ENCODE peak calls at places on chromosomes 11 and 22, in ten cellular contexts. P, G, N, E, M, D, B, I, C and Y are unnamed samples.

GRCh38 chr11:118241191-118242098 is 10.7 kb downstream of the MPZL3 start:
- DNase-seq in I (no peak), M (peak), C (no peak), D (no peak), E (peak), N (no peak), G (peak), P (no peak), B (peak), Y (peak)

GRCh38 chr11:124069429-124070401 is 28.6 kb upstream of the OR10G7 start:
- DNase-seq in I (no peak), E (no peak), C (peak), D (peak), G (no peak), M (peak), P (peak), B (peak), N (no peak), Y (peak)

GRCh38 chr11:63635762-63636465 is 21.7 kb upstream of the PLAAT3 start:
- DNase-seq in P (no peak), E (peak), I (no peak), B (peak), C (no peak), N (peak), M (peak), D (peak), G (peak), Y (peak)

GRCh38 chr11:30344085-30344484 is 21.2 kb downstream of the ARL14EP start:
- DNase-seq in C (no peak), G (no peak), N (no peak), D (no peak), M (no peak), B (no peak), E (no peak), I (no peak), P (no peak), Y (no peak)

GRCh38 chr11:62088331-62088933 is 35.4 kb upstream of the INCENP start:
- DNase-seq in M (no peak), E (no peak), G (no peak), P (no peak), C (no peak), D (no peak), I (no peak), N (no peak), B (no peak), Y (peak)

GRCh38 chr22:20137113-20137512 is 5.5 kb downstream of the ZDHHC8 start:
- DNase-seq in G (no peak), I (no peak), P (no peak), N (no peak), B (no peak), M (no peak), D (no peak), C (no peak), E (no peak), Y (no peak)

GRCh38 chr11:119092880-119093665 is 8.4 kb downstream of the HMBS start:
- DNase-seq in B (no peak), D (peak), C (no peak), E (no peak), I (no peak), N (no peak), M (no peak), G (no peak), P (no peak), Y (peak)

GRCh38 chr22:45208993-45209838 is 31.5 kb downstream of the KIAA0930 start:
- DNase-seq in D (peak), M (peak), B (no peak), N (no peak), P (no peak), G (no peak), I (no peak), C (no peak), E (no peak), Y (peak)

GRCh38 chr22:27115816-27116256 is 458.4 kb downstream of the MIAT start:
- DNase-seq in N (no peak), P (no peak), M (peak), D (peak), I (no peak), C (no peak), G (no peak), E (no peak), B (peak), Y (peak)

GRCh38 chr22:38126928-38127668 is 16.6 kb upstream of the BAIAP2L2 start:
- DNase-seq in E (no peak), N (no peak), D (no peak), C (no peak), B (no peak), M (no peak), P (no peak), G (no peak), I (no peak), Y (no peak)

GRCh38 chr11:16603245-16603644 is 135.2 kb upstream of the C11orf58 start:
- DNase-seq in M (no peak), I (peak), D (no peak), P (no peak), B (no peak), G (no peak), C (no peak), E (no peak), N (no peak), Y (no peak)

GRCh38 chr11:113404859-113405430 is 17.4 kb downstream of the ANKK1 start:
- DNase-seq in C (no peak), B (no peak), M (peak), I (no peak), P (no peak), N (no peak), E (no peak), D (no peak), G (no peak), Y (no peak)

GRCh38 chr11:10584071-10584501 is 15.6 kb upstream of the LYVE1 start:
- DNase-seq in G (no peak), N (peak), E (peak), M (no peak), C (peak), I (no peak), D (peak), P (no peak), B (no peak), Y (peak)

GRCh38 chr11:75577198-75577597 is 15.1 kb downstream of the SERPINH1 start:
- DNase-seq in E (peak), D (peak), I (peak), P (peak), N (peak), C (no peak), B (peak), M (no peak), G (peak), Y (peak)

GRCh38 chr11:108680267-108680666 is 15.4 kb downstream of the DDX10 start:
- DNase-seq in P (no peak), G (no peak), I (no peak), E (no peak), B (no peak), N (no peak), C (no peak), M (no peak), D (peak), Y (peak)

GRCh38 chr11:10208045-10208674 is 85.9 kb downstream of the SBF2 start:
- DNase-seq in B (no peak), E (no peak), G (no peak), D (peak), I (no peak), M (peak), C (no peak), P (no peak), N (no peak), Y (peak)

GRCh38 chr11:128759597-128759996 is 65.7 kb downstream of the FLI1 start:
- DNase-seq in N (no peak), M (no peak), B (no peak), I (no peak), E (no peak), C (no peak), P (no peak), G (no peak), D (peak), Y (peak)

GRCh38 chr22:24894220-24894975 is 52.1 kb downstream of the LHFPL7 start:
- DNase-seq in G (no peak), P (peak), D (peak), E (peak), B (peak), N (peak), M (peak), C (peak), I (peak), Y (peak)

GRCh38 chr11:80727315-80727714 is 1286.5 kb upstream of the TENM4 start:
- DNase-seq in C (no peak), E (no peak), I (no peak), M (no peak), G (no peak), N (no peak), P (no peak), B (peak), D (no peak), Y (peak)

GRCh38 chr11:36035454-36035853 is 91.6 kb downstream of the LDLRAD3 start:
- DNase-seq in P (no peak), D (no peak), B (no peak), E (no peak), N (no peak), M (no peak), C (no peak), G (no peak), I (no peak), Y (no peak)

GRCh38 chr11:64438986-64439771 is 80.2 kb downstream of the RPS6KA4 start:
- DNase-seq in I (no peak), B (no peak), C (no peak), P (peak), G (no peak), E (no peak), D (no peak), N (no peak), M (peak), Y (no peak)

GRCh38 chr22:30078320-30079311 is 1.6 kb upstream of the HORMAD2 start:
- DNase-seq in G (no peak), B (no peak), P (peak), N (no peak), M (peak), E (no peak), D (no peak), C (no peak), I (no peak), Y (no peak)

GRCh38 chr11:4072668-4073285 is 21.8 kb upstream of the RRM1 start:
- DNase-seq in I (peak), B (peak), E (peak), G (no peak), C (peak), N (peak), P (no peak), D (peak), M (peak), Y (peak)

GRCh38 chr22:24144471-24145115 is 36.7 kb upstream of the SUSD2 start:
- DNase-seq in E (no peak), P (no peak), I (peak), D (no peak), B (no peak), M (no peak), C (no peak), N (no peak), G (no peak), Y (no peak)

GRCh38 chr22:27842994-27843431 is 41.5 kb upstream of the MN1 start:
- DNase-seq in N (no peak), E (no peak), G (no peak), B (no peak), C (peak), P (no peak), I (no peak), D (no peak), M (no peak), Y (peak)

GRCh38 chr11:64244107-64244506 is 2.6 kb downstream of the PPP1R14B start:
- DNase-seq in B (no peak), C (no peak), E (no peak), G (no peak), M (no peak), D (no peak), P (no peak), N (no peak), I (no peak), Y (no peak)

GRCh38 chr11:92703431-92703830 is 266.0 kb upstream of the MTNR1B start:
- DNase-seq in M (peak), G (no peak), E (no peak), B (no peak), D (peak), C (no peak), N (no peak), P (no peak), I (no peak), Y (peak)

GRCh38 chr22:49975543-49976389 is 15.2 kb downstream of the PIM3 start:
- DNase-seq in M (no peak), C (no peak), N (peak), D (no peak), P (peak), G (peak), B (peak), I (peak), E (peak), Y (no peak)

GRCh38 chr11:96333076-96333744 is 9.8 kb downstream of the MAML2 start:
- DNase-seq in N (no peak), P (no peak), I (no peak), C (peak), B (no peak), G (no peak), E (no peak), D (no peak), M (no peak), Y (peak)

GRCh38 chr11:24645563-24645962 is 148.7 kb downstream of the LUZP2 start:
- DNase-seq in N (no peak), M (no peak), C (no peak), E (no peak), I (no peak), G (no peak), D (no peak), B (no peak), P (no peak), Y (no peak)

GRCh38 chr11:130165601-130166456 is 6.2 kb downstream of the ST14 start:
- DNase-seq in G (no peak), B (peak), C (no peak), N (no peak), E (no peak), I (peak), D (no peak), M (no peak), P (no peak), Y (no peak)

GRCh38 chr22:31102441-31103081 is 4.8 kb downstream of the SELENOM start:
- DNase-seq in I (peak), D (peak), G (no peak), N (peak), M (peak), P (no peak), E (peak), C (peak), B (peak), Y (peak)

GRCh38 chr22:17810570-17811116 is 36.4 kb upstream of the BID start:
- DNase-seq in P (no peak), N (no peak), M (no peak), I (peak), G (no peak), D (no peak), E (no peak), B (peak), C (no peak), Y (no peak)

GRCh38 chr11:75328426-75329277 is 22.8 kb downstream of the ARRB1 start:
- DNase-seq in P (peak), G (peak), C (no peak), N (peak), M (peak), I (peak), E (peak), B (peak), D (peak), Y (peak)

GRCh38 chr11:9103542-9104276 is 12.3 kb upstream of the SCUBE2 start:
- DNase-seq in P (peak), G (no peak), B (no peak), E (no peak), I (no peak), N (no peak), M (no peak), D (no peak), C (no peak), Y (no peak)

GRCh38 chr11:85540181-85540580 is 87.0 kb downstream of the DLG2 start:
- DNase-seq in M (no peak), P (no peak), G (no peak), E (no peak), C (no peak), D (no peak), B (no peak), I (no peak), N (no peak), Y (no peak)

DNA sequence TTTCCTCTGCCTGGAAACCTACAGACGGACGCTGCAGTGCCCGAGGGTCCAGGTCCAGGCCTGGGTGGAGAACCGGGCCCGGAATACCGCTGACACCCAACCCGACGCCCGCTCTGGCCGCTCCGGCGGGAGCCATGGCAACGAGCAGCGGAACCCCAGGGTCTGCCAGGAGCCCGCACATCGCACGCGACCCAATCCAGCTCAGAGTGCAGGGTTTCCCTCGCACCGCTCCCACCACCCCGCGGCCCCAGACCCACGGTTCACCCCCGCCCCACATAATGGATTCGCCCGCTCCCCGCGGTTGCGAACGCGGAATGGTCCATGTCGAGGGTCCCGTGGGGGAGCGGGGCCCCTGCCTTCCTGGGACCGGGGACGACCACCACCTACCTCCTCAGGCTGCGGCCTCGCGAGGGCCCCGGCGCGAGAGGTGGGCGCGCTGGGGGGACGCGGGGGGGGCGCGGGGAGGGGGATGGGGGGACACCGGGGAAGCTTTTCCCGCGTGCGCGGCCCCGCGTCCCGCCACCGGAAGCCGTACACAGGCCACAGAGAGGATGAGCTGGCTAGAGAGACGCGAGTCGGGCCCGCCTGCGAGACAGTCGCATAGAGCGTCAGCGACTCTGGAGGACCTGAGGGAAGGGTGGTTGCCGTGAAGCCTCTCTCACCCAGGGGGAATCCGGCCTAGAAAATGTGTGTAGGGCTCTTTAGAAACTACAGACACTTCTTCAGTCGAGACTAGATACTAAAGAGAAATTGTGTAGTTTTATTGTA is at the start of gene SSRP1:
- DNase-seq in N (peak), M (peak), P (peak), I (peak), D (peak), B (peak), C (no peak), E (peak), G (peak), Y (peak)
- TF ChIP-seq CTCF in N (no peak), M (no peak), P (no peak), I (no peak), D (no peak), B (no peak), C (no peak), E (no peak), G (no peak), Y (no peak)

GRCh38 chr11:49208006-49208721 is at the start of gene FOLH1:
- DNase-seq in I (peak), M (no peak), G (no peak), B (peak), N (peak), P (peak), C (no peak), D (no peak), E (peak), Y (peak)
- H3K4me3 ChIP-seq in I (peak), M (no peak), G (no peak), B (no peak), N (peak), P (peak), C (no peak), D (no peak), E (peak), Y (peak)

DNA sequence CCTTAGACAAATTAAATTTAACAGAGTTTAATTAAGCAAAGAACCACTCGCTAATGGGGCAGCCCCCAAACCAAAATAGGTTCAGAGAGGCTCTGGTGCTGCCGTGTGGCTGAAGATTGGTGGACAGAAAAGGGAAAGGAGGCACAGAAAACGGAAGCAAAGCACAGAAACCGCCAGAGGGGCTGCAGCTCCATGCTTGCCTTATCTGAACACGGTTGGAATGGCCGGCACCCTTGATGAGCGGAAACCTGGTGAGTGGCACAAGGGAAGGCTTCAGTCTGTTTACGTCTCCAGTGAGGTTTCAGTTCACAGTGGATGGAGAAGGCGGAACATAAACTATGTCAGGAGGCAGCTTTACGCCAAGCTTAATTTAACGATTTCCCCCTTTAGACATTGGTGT is 5.2 kb upstream of the PRR33 start:
- DNase-seq in E (no peak), G (no peak), I (no peak), N (no peak), C (no peak), M (no peak), P (no peak), B (no peak), D (no peak), Y (no peak)
- TF ChIP-seq CTCF in E (no peak), G (no peak), I (no peak), N (no peak), C (no peak), M (no peak), P (no peak), B (no peak), D (no peak), Y (no peak)

GRCh38 chr11:69048056-69048717 is 545 bp upstream of the TPCN2 start:
- DNase-seq in M (peak), B (no peak), N (no peak), I (no peak), D (no peak), P (no peak), E (no peak), G (no peak), C (no peak), Y (no peak)
- H3K4me3 ChIP-seq in M (no peak), B (peak), N (peak), I (peak), D (peak), P (peak), E (peak), G (peak), C (peak), Y (peak)

GRCh38 chr22:48842583-48842945 is 985.1 kb downstream of the BRD1 start:
- DNase-seq in C (no peak), E (no peak), N (no peak), B (no peak), M (no peak), I (no peak), D (no peak), G (no peak), P (no peak), Y (no peak)

GRCh38 chr22:48843640-48844039 is 984.0 kb downstream of the BRD1 start:
- DNase-seq in M (no peak), P (peak), I (no peak), G (no peak), D (no peak), C (no peak), N (no peak), B (no peak), E (no peak), Y (no peak)

GRCh38 chr22:48841881-48842582 is 985.6 kb downstream of the BRD1 start:
- DNase-seq in C (no peak), P (no peak), M (no peak), E (no peak), G (no peak), I (no peak), N (no peak), D (no peak), B (no peak), Y (no peak)

GRCh38 chr22:48844096-48844675 is 983.5 kb downstream of the BRD1 start:
- DNase-seq in G (no peak), E (no peak), N (no peak), D (no peak), C (no peak), I (no peak), M (no peak), P (no peak), B (no peak), Y (no peak)

DNA sequence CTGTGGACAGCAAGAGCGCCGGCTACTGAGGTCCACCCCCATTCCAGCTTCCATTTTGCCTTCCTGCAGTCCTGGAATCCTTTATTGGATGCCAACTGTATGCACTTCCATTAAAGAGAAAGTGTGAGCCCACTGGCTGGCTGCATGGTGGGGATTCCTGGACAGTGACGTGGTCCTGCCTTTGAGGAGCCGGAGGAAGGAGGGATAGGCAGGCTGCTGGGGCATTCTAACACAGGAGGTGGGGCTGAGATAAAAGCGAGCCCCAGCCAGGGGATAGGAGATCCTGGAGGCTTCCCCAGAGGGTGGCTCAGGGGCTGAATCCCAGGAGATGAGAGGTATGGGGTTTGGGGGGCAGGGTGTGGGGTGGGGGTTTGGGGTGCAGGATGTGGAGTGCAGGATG is 984.7 kb downstream of the BRD1 start:
- DNase-seq in D (no peak), N (no peak), E (no peak), C (no peak), M (no peak), I (no peak), P (no peak), B (no peak), G (no peak), Y (no peak)
- TF ChIP-seq CTCF in D (no peak), N (no peak), E (no peak), C (no peak), M (no peak), I (no peak), P (no peak), B (no peak), G (no peak), Y (no peak)

GRCh38 chr22:22062306-22062793 is 79.8 kb upstream of the TOP3B start:
- DNase-seq in E (no peak), N (no peak), I (no peak), M (no peak), D (no peak), C (no peak), G (no peak), B (no peak), P (no peak), Y (no peak)
- H3K4me3 ChIP-seq in E (no peak), N (no peak), I (no peak), M (no peak), D (no peak), C (no peak), G (no peak), B (no peak), P (no peak), Y (no peak)